ENCODE peak calls at places on chromosomes 4 and X, in five cellular contexts. X is H7, Y is fibroblast of gingiva, O is aorta, N is GM18507. E is an unnamed sample.

GRCh38 chrX:23374291-23374690 is 39.6 kb downstream of the PTCHD1 start:
- DNase-seq in X (no peak), Y (no peak), O (no peak), N (no peak), E (no peak)

GRCh38 chrX:100647095-100647494 is 3.1 kb downstream of the SRPX2 start:
- DNase-seq in X (no peak), Y (peak), O (no peak), N (no peak), E (no peak)

GRCh38 chr4:36716874-36717273 is 435.5 kb downstream of the DTHD1 start:
- DNase-seq in X (no peak), Y (no peak), O (no peak), N (no peak), E (no peak)

GRCh38 chrX:68332156-68332823 is 101.0 kb downstream of the OPHN1 start:
- DNase-seq in X (no peak), Y (peak), O (no peak), N (no peak), E (peak)

GRCh38 chr4:4677825-4678522 is 136.1 kb upstream of the STX18 start:
- DNase-seq in X (peak), Y (peak), O (no peak), N (no peak), E (peak)

GRCh38 chr4:5959221-5959982 is 58.8 kb downstream of the C4orf50 start:
- DNase-seq in X (no peak), Y (no peak), O (no peak), N (no peak), E (no peak)

GRCh38 chrX:136880003-136880451 is 498 bp downstream of the RBMX start:
- DNase-seq in X (peak), Y (peak), O (no peak), N (no peak), E (peak)

GRCh38 chr4:140286503-140286902 is 86.9 kb upstream of the SCOC start:
- DNase-seq in X (no peak), Y (peak), O (no peak), N (no peak), E (no peak)

GRCh38 chrX:129640737-129641136 is 14.0 kb downstream of the APLN start:
- DNase-seq in X (no peak), Y (no peak), O (no peak), N (no peak), E (no peak)

GRCh38 chr4:42326040-42326439 is 71.2 kb upstream of the SHISA3 start:
- DNase-seq in X (no peak), Y (no peak), O (no peak), N (no peak), E (no peak)

GRCh38 chrX:45070116-45071007 is 130.3 kb downstream of the DIPK2B start:
- DNase-seq in X (peak), Y (peak), O (no peak), N (no peak), E (peak)

GRCh38 chr4:129342820-129343219 is 246.9 kb downstream of the C4orf33 start:
- DNase-seq in X (no peak), Y (peak), O (no peak), N (no peak), E (no peak)

GRCh38 chr4:184942447-184943425 is 75.6 kb upstream of the HELT start:
- DNase-seq in X (no peak), Y (no peak), O (no peak), N (no peak), E (no peak)

GRCh38 chr4:184448828-184449227 is 25.5 kb downstream of the IRF2 start:
- DNase-seq in X (no peak), Y (peak), O (peak), N (no peak), E (no peak)

GRCh38 chrX:67998540-67998939 is 434.8 kb downstream of the OPHN1 start:
- DNase-seq in X (no peak), Y (no peak), O (no peak), N (no peak), E (no peak)

GRCh38 chr4:3041192-3042142 is 32.9 kb downstream of the HTT-AS start:
- DNase-seq in X (peak), Y (peak), O (peak), N (no peak), E (peak)

GRCh38 chr4:124590480-124590879 is 122.1 kb downstream of the ANKRD50 start:
- DNase-seq in X (no peak), Y (no peak), O (no peak), N (no peak), E (no peak)

GRCh38 chrX:118495958-118496762 is 545 bp downstream of the DOCK11 start:
- DNase-seq in X (peak), Y (no peak), O (peak), N (peak), E (peak)

GRCh38 chrX:9855536-9856320 is 69.5 kb downstream of the SHROOM2 start:
- DNase-seq in X (peak), Y (no peak), O (no peak), N (no peak), E (no peak)

GRCh38 chr4:118765399-118765798 is 70.5 kb downstream of the SEC24D start:
- DNase-seq in X (no peak), Y (peak), O (no peak), N (no peak), E (no peak)

GRCh38 chrX:123807825-123808416 is 51.9 kb upstream of the XIAP start:
- DNase-seq in X (no peak), Y (peak), O (no peak), N (no peak), E (no peak)

GRCh38 chrX:53018627-53019026 is 30.0 kb upstream of the GPR173 start:
- DNase-seq in X (peak), Y (no peak), O (no peak), N (no peak), E (peak)

GRCh38 chr4:47525154-47525819 is 40.2 kb downstream of the ATP10D start:
- DNase-seq in X (no peak), Y (peak), O (no peak), N (no peak), E (no peak)

GRCh38 chrX:49269768-49270248 is at the start of gene PPP1R3F:
- DNase-seq in X (peak), Y (no peak), O (no peak), N (no peak), E (peak)

GRCh38 chrX:66042307-66043077 is 2.6 kb upstream of the VSIG4 start:
- DNase-seq in X (no peak), Y (no peak), O (no peak), N (no peak), E (no peak)

GRCh38 chr4:10437735-10438134 is 19.5 kb downstream of the ZNF518B start:
- DNase-seq in X (no peak), Y (no peak), O (no peak), N (no peak), E (no peak)

GRCh38 chr4:156312261-156312847 is 358.7 kb upstream of the CTSO start:
- DNase-seq in X (no peak), Y (peak), O (no peak), N (no peak), E (no peak)

GRCh38 chr4:2800691-2801596 is 8.1 kb downstream of the SH3BP2 start:
- DNase-seq in X (peak), Y (peak), O (peak), N (no peak), E (peak)

GRCh38 chr4:167966161-167966560 is 126.2 kb upstream of the ANXA10 start:
- DNase-seq in X (no peak), Y (no peak), O (no peak), N (no peak), E (peak)